ENCODE peak calls at places on chromosomes 2 and 18, in four cellular contexts. W, S, U and Q are unnamed samples.

GRCh38 chr2:179444056-179444455 is 179.4 kb upstream of the SESTD1 start:
- DNase-seq in W (no peak), U (no peak), S (no peak), Q (no peak)

GRCh38 chr18:25494888-25495287 is 142.9 kb upstream of the ZNF521 start:
- DNase-seq in U (no peak), W (no peak), S (no peak), Q (no peak)

GRCh38 chr2:96665083-96665569 is 22.6 kb downstream of the FER1L5 start:
- DNase-seq in W (peak; percentile 69), S (no peak), U (peak; percentile 27), Q (no peak)

GRCh38 chr18:37322497-37323035 is 243.0 kb downstream of the CELF4 start:
- DNase-seq in S (peak; percentile 77), U (peak; percentile 31), W (peak; percentile 17), Q (no peak)

GRCh38 chr2:176104338-176105077 is 2.6 kb upstream of the HOXD11 start:
- DNase-seq in S (no peak), W (peak; percentile 62), U (no peak), Q (no peak)

GRCh38 chr2:46008082-46008870 is 288.9 kb upstream of the EPAS1 start:
- DNase-seq in U (no peak), S (no peak), W (no peak), Q (no peak)

GRCh38 chr2:128362889-128363228 is 44.2 kb upstream of the HS6ST1 start:
- DNase-seq in S (no peak), W (no peak), U (no peak), Q (no peak)

GRCh38 chr2:11683486-11683885 is 13.5 kb upstream of the NTSR2 start:
- DNase-seq in S (no peak), W (no peak), U (no peak), Q (no peak)

GRCh38 chr2:218028562-218029348 is 26.0 kb upstream of the TNS1 start:
- DNase-seq in S (no peak), W (no peak), U (no peak), Q (no peak)

GRCh38 chr2:84805250-84805917 is 75.5 kb downstream of the TRABD2A start:
- DNase-seq in U (no peak), W (no peak), S (no peak), Q (no peak)

GRCh38 chr2:121697108-121697631 is 39.5 kb downstream of the NIFK start:
- DNase-seq in W (no peak), S (no peak), U (no peak), Q (no peak)

GRCh38 chr2:95025406-95026319 is at the start of gene MAL:
- DNase-seq in U (no peak), W (no peak), S (peak; percentile 44), Q (no peak)

GRCh38 chr2:229407170-229407569 is 136.1 kb upstream of the PID1 start:
- DNase-seq in W (peak; percentile 55), U (peak; percentile 49), S (no peak), Q (no peak)

GRCh38 chr2:5696351-5696740 is 4.2 kb downstream of the SOX11 start:
- DNase-seq in W (no peak), U (no peak), S (no peak), Q (no peak)

GRCh38 chr2:120809576-120810440 is 74.1 kb downstream of the GLI2 start:
- DNase-seq in S (no peak), U (no peak), W (no peak), Q (no peak)

GRCh38 chr2:40032650-40033319 is 253.7 kb upstream of the THUMPD2 start:
- DNase-seq in U (no peak), W (no peak), S (no peak), Q (no peak)

GRCh38 chr18:73462092-73462491 is 594.3 kb upstream of the NETO1 start:
- DNase-seq in S (no peak), U (no peak), W (no peak), Q (no peak)

GRCh38 chr2:85409719-85410583 is at the start of gene CAPG:
- DNase-seq in U (no peak), S (peak; percentile 78), W (no peak), Q (no peak)

GRCh38 chr18:61503688-61504087 is 170.5 kb downstream of the CDH20 start:
- DNase-seq in S (no peak), U (no peak), W (no peak), Q (no peak)

GRCh38 chr2:241256168-241256545 is 59.3 kb downstream of the HDLBP start:
- DNase-seq in W (no peak), S (no peak), U (no peak), Q (no peak)

GRCh38 chr2:135745545-135745944 is 3.9 kb downstream of the UBXN4 start:
- DNase-seq in S (no peak), W (no peak), U (no peak), Q (no peak)

GRCh38 chr18:51498085-51498855 is 300.8 kb upstream of the MEX3C start:
- DNase-seq in S (no peak), W (no peak), U (no peak), Q (no peak)

GRCh38 chr18:62751341-62751821 is 36.0 kb downstream of the PHLPP1 start:
- DNase-seq in W (no peak), S (no peak), U (no peak), Q (no peak)

GRCh38 chr18:9826666-9827065 is 59.1 kb upstream of the TXNDC2 start:
- DNase-seq in S (no peak), U (no peak), W (no peak), Q (no peak)

GRCh38 chr2:130759906-130760753 is 4.8 kb downstream of the AMER3 start:
- DNase-seq in S (no peak), W (no peak), U (no peak), Q (no peak)

GRCh38 chr2:227862227-227862740 is 9.1 kb upstream of the DAW1 start:
- DNase-seq in S (peak; percentile 35), U (peak; percentile 65), W (peak; percentile 27), Q (no peak)

GRCh38 chr2:74138219-74138951 is 9.3 kb downstream of the BOLA3 start:
- DNase-seq in W (no peak), U (no peak), S (no peak), Q (no peak)

GRCh38 chr2:202112041-202112440 is 39.0 kb downstream of the KIAA2012 start:
- DNase-seq in W (no peak), S (peak; percentile 26), U (no peak), Q (no peak)

GRCh38 chr2:119366161-119366648 is 429 bp downstream of the C2orf76 start:
- DNase-seq in U (peak; percentile 70), W (no peak), S (no peak), Q (no peak)

GRCh38 chr2:230906471-230907230 is 18.4 kb downstream of the GPR55 start:
- DNase-seq in W (no peak), S (no peak), U (no peak), Q (no peak)

GRCh38 chr2:191678437-191679110 is 638 bp downstream of the NABP1 start:
- DNase-seq in S (peak; percentile 67), W (peak; percentile 57), U (peak; percentile 36), Q (no peak)

GRCh38 chr2:191983591-191983990 is 136.7 kb upstream of the CAVIN2 start:
- DNase-seq in W (no peak), S (no peak), U (no peak), Q (no peak)

GRCh38 chr2:109266511-109266910 is 137.5 kb downstream of the SH3RF3 start:
- DNase-seq in S (no peak), W (no peak), U (no peak), Q (no peak)

GRCh38 chr2:24453379-24454073 is 37.5 kb upstream of the NCOA1 start:
- DNase-seq in W (no peak), S (no peak), U (no peak), Q (no peak)
- H3K4me2 ChIP-seq in W (no peak overlapping the region), S (no peak overlapping the region), U (no peak overlapping the region), Q (no peak overlapping the region)

GRCh38 chr2:237540223-237540775 is 26.1 kb upstream of the PRLH start:
- DNase-seq in W (no peak), S (no peak), U (no peak), Q (no peak)

GRCh38 chr2:237541242-237541641 is 25.1 kb upstream of the PRLH start:
- DNase-seq in W (no peak), U (no peak), S (no peak), Q (no peak)

GRCh38 chr2:237539681-237540080 is 26.7 kb upstream of the PRLH start:
- DNase-seq in W (no peak), S (no peak), U (no peak), Q (no peak)

GRCh38 chr2:237542001-237542704 is 24.2 kb upstream of the PRLH start:
- DNase-seq in U (no peak), S (no peak), W (no peak), Q (no peak)

GRCh38 chr2:237540823-237541222 is 25.6 kb upstream of the PRLH start:
- DNase-seq in S (no peak), U (no peak), W (no peak), Q (no peak)
- TF ChIP-seq CHD4 in S (no peak), U (no peak), W (no peak), Q (no peak)

GRCh38 chr2:190365499-190366204 is 22.3 kb downstream of the INPP1 start:
- DNase-seq in S (no peak), U (no peak), W (no peak), Q (no peak)
- H3K4me2 ChIP-seq in S (no peak overlapping the region), U (no peak overlapping the region), W (no peak overlapping the region), Q (no peak overlapping the region)

GRCh38 chr18:49734836-49735235 is 78.5 kb downstream of the ACAA2 start:
- DNase-seq in W (no peak), U (no peak), S (no peak), Q (no peak)
- TF ChIP-seq CHD4 in W (no peak), U (no peak), S (no peak), Q (no peak)

DNA sequence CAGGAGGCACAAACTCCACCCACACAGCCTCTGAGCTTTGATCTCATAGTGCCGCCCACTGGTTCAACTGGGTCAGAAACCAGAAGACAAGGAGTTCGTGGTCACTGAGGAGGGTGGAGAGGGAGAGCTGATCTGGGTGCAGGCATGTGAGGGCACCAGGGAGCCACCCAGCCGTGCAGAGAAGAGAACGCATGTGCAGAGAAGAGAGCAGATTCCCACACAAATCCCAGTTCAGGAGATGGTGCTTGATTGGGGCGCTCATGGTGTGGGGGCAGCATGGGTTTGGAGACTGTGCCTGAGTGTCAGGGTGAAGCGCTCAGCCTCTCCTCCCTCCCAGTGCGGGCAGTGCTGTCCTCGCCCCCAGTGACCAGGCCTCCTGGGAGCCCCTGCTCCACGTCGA is 375.2 kb upstream of the MYT1L start:
- DNase-seq in W (no peak), U (no peak), S (no peak), Q (no peak)
- H3K4me2 ChIP-seq in W (no peak overlapping the region), U (no peak overlapping the region), S (no peak overlapping the region), Q (no peak overlapping the region)

GRCh38 chr2:47282621-47283272 is 120.2 kb upstream of the MSH2 start:
- DNase-seq in W (no peak), U (peak; percentile 73), S (no peak), Q (no peak)
- TF ChIP-seq CHD4 in W (no peak), U (no peak), S (no peak), Q (no peak)

DNA sequence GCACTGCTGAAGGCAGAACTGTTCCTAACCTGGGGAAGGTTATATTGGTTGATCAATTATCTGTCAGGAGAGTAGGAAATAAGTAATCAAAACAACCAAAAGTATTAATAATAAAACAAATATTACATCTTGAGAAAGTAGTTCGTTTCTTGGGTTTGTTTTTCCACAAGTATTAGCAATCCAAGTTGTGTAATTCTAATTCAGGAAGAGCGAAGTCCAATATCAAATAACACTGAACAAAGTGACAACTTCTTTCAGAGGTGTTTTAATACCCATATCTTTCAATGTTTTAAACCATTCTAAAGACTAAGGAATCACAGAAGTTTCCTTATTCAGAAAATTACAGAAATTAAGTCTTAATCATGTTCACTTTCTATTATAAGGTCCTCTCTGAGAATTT is 34.6 kb upstream of the NFU1 start:
- DNase-seq in W (no peak), S (no peak), U (no peak), Q (no peak)
- H3K4me2 ChIP-seq in W (no peak overlapping the region), S (no peak overlapping the region), U (no peak overlapping the region), Q (no peak overlapping the region)

GRCh38 chr2:7881038-7881437 is 800.8 kb upstream of the ID2 start:
- DNase-seq in W (no peak), S (no peak), U (no peak), Q (no peak)
- TF ChIP-seq CHD4 in W (no peak), S (no peak), U (no peak), Q (no peak)